ENCODE peak calls at places on chromosomes 4 and X, in five cellular contexts. V is DMS53, X is GM23338, U is kidney, Y is fibroblast of mammary gland. Z is an unnamed sample.

GRCh38 chrX:66017659-66018170 is 22.2 kb downstream of the VSIG4 start:
- DNase-seq in Y (no peak), X (peak), V (no peak), U (no peak), Z (peak)

GRCh38 chr4:5923306-5923830 is 30.5 kb upstream of the CRMP1 start:
- DNase-seq in Y (no peak), V (no peak), X (no peak), U (peak), Z (no peak)

GRCh38 chrX:68409154-68409553 is 24.1 kb downstream of the OPHN1 start:
- DNase-seq in V (no peak), X (no peak), U (no peak), Y (no peak), Z (no peak)

GRCh38 chr4:120842046-120842445 is 80.5 kb downstream of the PRDM5 start:
- DNase-seq in Y (peak), U (no peak), V (peak), X (no peak), Z (peak)

GRCh38 chr4:151688785-151689043 is 72.1 kb downstream of the GATB start:
- DNase-seq in V (no peak), Y (no peak), U (no peak), X (no peak), Z (no peak)

GRCh38 chr4:116702949-116703348 is 382.4 kb downstream of the TRAM1L1 start:
- DNase-seq in X (peak), V (peak), U (no peak), Y (no peak), Z (peak)

GRCh38 chr4:109301691-109302365 is 630 bp downstream of the COL25A1 start:
- DNase-seq in U (peak), X (peak), Y (no peak), V (peak), Z (no peak)

GRCh38 chr4:140071043-140071442 is 82.9 kb downstream of the MAML3 start:
- DNase-seq in X (no peak), Y (no peak), V (no peak), U (no peak), Z (no peak)

GRCh38 chr4:87050596-87050995 is 115.8 kb downstream of the AFF1 start:
- DNase-seq in Y (no peak), U (no peak), V (no peak), X (no peak), Z (no peak)

GRCh38 chrX:77070108-77070918 is 376.9 kb upstream of the FGF16 start:
- DNase-seq in X (no peak), V (no peak), U (no peak), Y (no peak), Z (peak)

GRCh38 chrX:40158036-40158706 is 60.4 kb upstream of the BCOR start:
- DNase-seq in X (peak), V (peak), U (no peak), Y (no peak), Z (peak)

GRCh38 chr4:87559090-87559837 is 30.1 kb upstream of the SPARCL1 start:
- DNase-seq in V (peak), Y (no peak), X (peak), U (no peak), Z (peak)

GRCh38 chr4:43330288-43330687 is 437.8 kb downstream of the GRXCR1 start:
- DNase-seq in U (no peak), V (no peak), Y (peak), X (no peak), Z (no peak)

GRCh38 chr4:8035371-8035780 is 95.7 kb upstream of the AFAP1 start:
- DNase-seq in X (no peak), Y (peak), V (peak), U (no peak), Z (no peak)

GRCh38 chr4:155578726-155579385 is 87.8 kb upstream of the GUCY1A1 start:
- DNase-seq in Y (peak), V (no peak), U (no peak), X (no peak), Z (no peak)

GRCh38 chrX:30643313-30643821 is 9.9 kb upstream of the GK start:
- DNase-seq in X (no peak), V (no peak), Y (peak), U (no peak), Z (peak)

GRCh38 chr4:158182736-158183135 is 9.9 kb upstream of the GASK1B start:
- DNase-seq in Y (no peak), V (no peak), U (peak), X (peak), Z (no peak)

GRCh38 chr4:166882221-166882620 is 352.1 kb downstream of the SPOCK3 start:
- DNase-seq in V (no peak), U (no peak), X (no peak), Y (no peak), Z (no peak)

GRCh38 chr4:29710519-29710918 is 1009.6 kb upstream of the PCDH7 start:
- DNase-seq in X (no peak), Y (no peak), V (no peak), U (no peak), Z (no peak)

GRCh38 chrX:10124506-10125247 is 32.1 kb upstream of the CLCN4 start:
- DNase-seq in U (no peak), Y (no peak), V (peak), X (no peak), Z (no peak)